ENCODE peak calls at places on chromosomes 7 and 10, in four cellular contexts. J is stomach, L is epithelial cell of esophagus, C is prostate gland. F is an unnamed sample.

GRCh38 chr7:66357062-66357461 is 151.9 kb downstream of the TPST1 start:
- DNase-seq in L (no peak), C (no peak), J (no peak), F (no peak)

GRCh38 chr10:52486840-52487611 is 172.9 kb downstream of the DKK1 start:
- DNase-seq in J (no peak), L (peak; percentile 89), C (no peak), F (no peak)

GRCh38 chr10:12193193-12193592 is 2.5 kb downstream of the NUDT5 start:
- DNase-seq in C (no peak), L (peak; percentile 77), J (no peak), F (no peak)

GRCh38 chr10:96374985-96375830 is 16.4 kb upstream of the OPALIN start:
- DNase-seq in L (peak; percentile 87), C (peak; percentile 83), J (peak; percentile 88), F (peak; percentile 85)

GRCh38 chr7:924541-925231 is 29.8 kb downstream of the ADAP1 start:
- DNase-seq in J (peak; percentile 25), L (no peak), C (no peak), F (peak; percentile 91)

GRCh38 chr10:31290386-31290785 is 28.6 kb upstream of the ZEB1 start:
- DNase-seq in C (no peak), L (no peak), J (no peak), F (no peak)

GRCh38 chr7:101116898-101117297 is 10.0 kb upstream of the SERPINE1 start:
- DNase-seq in L (no peak), C (no peak), J (no peak), F (no peak)

GRCh38 chr10:124120410-124121061 is 27.1 kb upstream of the CHST15 start:
- DNase-seq in L (no peak), J (no peak), C (no peak), F (no peak)

GRCh38 chr7:113561446-113561845 is 357.4 kb downstream of the PPP1R3A start:
- DNase-seq in C (no peak), J (no peak), L (peak; percentile 31), F (no peak)

GRCh38 chr10:5481121-5481520 is 18.2 kb downstream of the CALML5 start:
- DNase-seq in L (peak; percentile 36), J (no peak), C (no peak), F (no peak)

GRCh38 chr7:77759294-77759889 is 38.8 kb downstream of the TMEM60 start:
- DNase-seq in J (peak; percentile 67), C (peak; percentile 70), L (peak; percentile 73), F (peak; percentile 85)

GRCh38 chr10:43573250-43574034 is 974 bp downstream of the ZNF239 start:
- DNase-seq in L (peak; percentile 13), J (no peak), C (no peak), F (no peak)

GRCh38 chr10:10830316-10831061 is 187.2 kb upstream of the CELF2 start:
- DNase-seq in C (no peak), L (peak; percentile 87), J (no peak), F (no peak)

GRCh38 chr10:95241533-95241932 is 47.5 kb downstream of the ACSM6 start:
- DNase-seq in L (no peak), C (no peak), J (peak; percentile 52), F (no peak)

GRCh38 chr7:123273185-123273584 is 73.4 kb upstream of the SLC13A1 start:
- DNase-seq in C (no peak), L (no peak), J (no peak), F (no peak)

GRCh38 chr7:122380993-122381392 is 76.4 kb upstream of the FEZF1 start:
- DNase-seq in C (no peak), J (no peak), L (no peak), F (peak; percentile 5)

GRCh38 chr7:19405546-19405945 is 260.3 kb upstream of the FERD3L start:
- DNase-seq in C (no peak), J (no peak), L (peak; percentile 53), F (no peak)

GRCh38 chr7:157009778-157010587 is 480 bp downstream of the MNX1 start:
- DNase-seq in J (no peak), C (no peak), L (no peak), F (no peak)

GRCh38 chr10:129329375-129330040 is 137.5 kb upstream of the MGMT start:
- DNase-seq in J (no peak), L (no peak), C (no peak), F (no peak)

GRCh38 chr10:129335396-129335795 is 131.6 kb upstream of the MGMT start:
- DNase-seq in L (no peak), C (no peak), J (no peak), F (no peak)

GRCh38 chr10:129335942-129336341 is 131.1 kb upstream of the MGMT start:
- DNase-seq in C (no peak), L (no peak), J (no peak), F (no peak)

GRCh38 chr10:129334326-129334725 is 132.7 kb upstream of the MGMT start:
- DNase-seq in J (no peak), L (no peak), C (no peak), F (no peak)

DNA sequence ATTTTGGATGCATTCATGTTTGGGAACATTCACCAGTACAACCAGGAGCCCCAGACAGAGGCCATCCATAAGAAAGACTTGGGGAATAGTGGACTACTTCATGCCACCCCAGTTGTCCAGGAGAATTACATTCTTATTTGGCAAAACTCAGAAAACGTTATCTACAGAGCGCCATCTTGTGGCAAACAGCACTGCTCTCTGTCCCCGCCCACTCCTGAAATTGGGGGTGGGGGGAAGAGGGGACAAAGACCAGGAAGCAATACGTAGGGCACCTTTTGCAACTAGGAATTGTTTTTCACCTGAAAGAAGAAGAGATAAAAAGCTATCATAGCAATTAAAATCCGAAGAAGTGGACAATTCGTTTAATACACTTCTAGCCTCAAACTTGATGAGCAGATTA is 134.6 kb upstream of the MGMT start:
- DNase-seq in J (no peak), L (no peak), C (no peak), F (peak; percentile 3)
- TF ChIP-seq CTCF in J (no peak), L (peak; percentile 21), C (no peak), F (peak; percentile 40)

DNA sequence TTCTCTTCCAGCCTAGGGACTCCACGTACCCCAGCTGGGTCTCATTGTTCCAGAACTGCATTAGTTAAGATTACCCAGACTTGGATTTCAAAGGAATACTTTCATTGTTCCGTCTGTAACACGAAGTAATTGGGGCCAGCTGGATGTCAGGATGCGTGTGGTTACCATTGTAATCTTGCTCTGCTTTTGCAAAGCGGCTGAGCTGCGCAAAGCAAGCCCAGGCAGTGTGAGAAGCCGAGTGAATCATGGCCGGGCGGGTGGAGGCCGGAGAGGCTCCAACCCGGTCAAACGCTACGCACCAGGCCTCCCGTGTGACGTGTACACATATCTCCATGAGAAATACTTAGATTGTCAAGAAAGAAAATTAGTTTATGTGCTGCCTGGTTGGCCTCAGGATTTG is 21.0 kb downstream of the LRRC17 start:
- DNase-seq in J (peak; percentile 78), L (peak; percentile 88), C (peak; percentile 19), F (no peak)
- H3K4me3 ChIP-seq in J (no peak overlapping the region), L (no peak overlapping the region), C (no peak overlapping the region), F (no peak overlapping the region)

GRCh38 chr10:48309711-48310226 is 3.3 kb downstream of the MAPK8 start:
- DNase-seq in L (peak; percentile 65), J (no peak), C (no peak), F (peak; percentile 54)

GRCh38 chr10:48305905-48306264 is 592 bp upstream of the MAPK8 start:
- DNase-seq in C (no peak), J (no peak), L (no peak), F (no peak)

GRCh38 chr10:48307584-48307983 is 1.1 kb downstream of the MAPK8 start:
- DNase-seq in C (no peak), L (no peak), J (no peak), F (no peak)

GRCh38 chr10:48306265-48306869 is at the start of gene MAPK8:
- DNase-seq in J (peak; percentile 94), L (peak; percentile 77), C (peak; percentile 83), F (peak; percentile 97)

DNA sequence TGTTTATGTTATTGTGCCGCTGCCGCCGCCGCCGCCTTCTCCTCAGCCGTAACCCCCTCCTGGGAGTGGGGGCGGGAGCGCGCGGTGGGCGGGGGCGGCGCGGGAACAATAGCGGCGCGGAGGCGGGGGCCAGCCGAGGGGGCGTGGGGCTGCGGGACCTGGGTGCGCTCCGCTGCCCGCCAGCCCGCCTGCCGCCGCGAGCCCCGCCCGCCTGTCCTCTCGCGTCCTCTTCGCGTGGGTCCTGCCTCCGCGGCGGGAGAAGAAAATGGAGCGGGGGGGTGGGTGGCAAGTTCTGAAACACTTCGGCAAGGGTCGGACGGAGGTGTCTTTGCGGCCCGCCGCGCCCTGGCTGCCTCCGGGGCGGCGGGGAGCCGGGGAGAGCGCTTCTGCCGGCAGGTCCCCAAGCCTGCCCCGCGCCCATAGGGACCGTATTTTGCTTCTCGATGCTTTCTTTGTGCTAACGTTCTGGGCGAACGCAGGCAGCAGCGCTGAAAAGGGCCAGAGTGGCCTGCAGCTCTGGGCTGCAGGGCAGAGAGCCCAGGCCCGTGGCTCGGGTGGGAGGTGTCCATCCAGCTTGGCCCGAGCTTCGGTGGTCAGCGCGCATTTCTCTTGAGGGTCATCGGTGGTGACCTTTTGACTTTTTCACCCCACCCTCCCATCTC is 524 bp downstream of the MAPK8 start:
- DNase-seq in J (peak; percentile 60), L (peak; percentile 39), C (peak; percentile 32), F (peak; percentile 57)
- TF ChIP-seq CTCF in J (no peak), L (no peak), C (no peak), F (no peak)

DNA sequence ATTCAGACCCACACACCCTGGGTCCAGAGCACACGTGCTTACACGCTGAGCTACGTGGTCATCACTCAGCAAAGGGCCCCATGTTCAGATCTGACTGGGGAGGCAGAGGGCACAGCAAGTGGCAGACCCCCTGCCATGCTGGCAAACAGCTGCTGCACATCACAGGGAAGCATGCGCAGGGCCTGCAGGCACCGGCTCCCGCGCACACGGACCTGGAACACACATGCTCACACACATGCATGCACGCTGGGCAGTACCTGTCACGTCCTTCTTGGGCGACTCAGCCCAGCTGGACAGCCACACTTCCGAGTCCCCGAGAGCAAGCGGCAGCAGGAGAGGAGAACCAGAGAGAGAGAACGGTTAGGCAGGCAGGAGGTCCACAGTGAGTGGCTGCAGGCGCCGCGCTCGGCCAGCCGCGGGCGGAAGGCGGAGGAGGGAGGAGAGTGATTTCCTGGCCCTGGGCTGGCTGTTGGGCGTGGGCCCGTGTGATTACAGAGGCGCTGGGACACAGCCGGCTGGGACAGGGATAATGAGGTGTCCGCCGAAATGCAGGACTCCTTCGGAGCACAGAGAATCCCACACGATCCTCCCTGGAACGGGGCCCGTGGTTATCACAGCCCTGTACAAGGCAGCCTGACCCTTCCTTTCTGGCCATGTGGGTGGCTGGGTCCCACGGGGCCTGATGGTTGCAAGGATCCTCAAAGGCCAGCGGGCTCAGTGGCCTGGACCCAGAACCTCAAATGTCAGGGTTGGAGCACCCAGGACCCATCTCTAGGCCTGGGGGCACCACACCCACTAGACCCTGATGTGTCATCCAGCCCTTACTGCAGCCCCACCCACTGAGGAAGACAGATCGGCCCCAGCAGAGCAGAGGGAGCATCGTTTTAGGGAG is 175.1 kb downstream of the NEURL1 start:
- DNase-seq in J (peak; percentile 67), C (no peak), L (no peak), F (no peak)
- H3K4me3 ChIP-seq in J (no peak overlapping the region), C (no peak overlapping the region), L (no peak overlapping the region), F (no peak overlapping the region)

GRCh38 chr7:24005517-24005916 is 278.5 kb upstream of the NPY start:
- DNase-seq in L (no peak), J (no peak), C (no peak), F (no peak)
- TF ChIP-seq CTCF in L (no peak), J (no peak), C (no peak), F (peak; percentile 13)

DNA sequence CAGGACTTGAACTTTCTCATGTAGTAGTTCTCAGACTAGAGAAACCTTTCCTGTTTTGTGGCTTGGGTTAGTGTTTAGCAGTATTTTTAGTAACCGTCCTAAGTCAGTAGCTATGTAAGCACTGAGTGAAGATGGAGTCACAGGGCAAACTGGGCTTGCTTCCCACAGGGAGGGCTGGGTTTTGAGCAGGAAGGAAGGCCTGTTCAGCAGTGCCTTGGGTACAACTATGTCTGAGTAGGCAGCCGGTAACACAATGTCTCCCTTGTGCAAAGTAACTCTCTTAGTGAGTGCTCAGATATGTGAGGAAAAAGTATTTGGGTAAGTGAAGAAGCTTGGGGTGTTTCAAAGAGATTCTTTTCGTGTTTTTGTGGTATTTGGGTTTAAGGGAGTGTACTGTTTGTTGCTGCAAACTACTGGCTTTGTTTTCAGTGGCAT is 96.4 kb downstream of the CCSER2 start:
- DNase-seq in J (peak; percentile 90), L (peak; percentile 94), C (peak; percentile 93), F (no peak)
- H3K4me3 ChIP-seq in J (peak overlapping the region; percentile 19), L (peak overlapping the region; percentile 10), C (no peak overlapping the region), F (no peak overlapping the region)

F was measured in GM12865.